ENCODE peak calls at places on chromosomes 7 and 10, in seven cellular contexts. D is endothelial cell of umbilical vein, T is esophagus muscularis mucosa, B is GM12891, Z is stomach, M is GM12878, N is prostate gland. K is an unnamed sample.
A peak's percentile ranks its signal among the peaks of the same experiment; 100 is the strongest.

GRCh38 chr10:49115015-49115795 is at the start of gene VSTM4:
- DNase-seq in N (no peak), M (no peak), Z (no peak), D (peak; percentile 20), T (no peak), B (peak; percentile 36), K (no peak)

GRCh38 chr7:92699560-92699959 is 109.4 kb upstream of the FAM133B start:
- DNase-seq in Z (no peak), D (no peak), M (no peak), N (no peak), B (no peak), T (no peak), K (no peak)

GRCh38 chr10:108424656-108425055 is 1260.2 kb upstream of the SORCS1 start:
- DNase-seq in Z (no peak), B (no peak), T (no peak), D (no peak), N (no peak), M (no peak), K (no peak)

GRCh38 chr7:4159761-4160554 is 522.1 kb upstream of the FOXK1 start:
- DNase-seq in T (no peak), M (no peak), B (no peak), D (no peak), Z (no peak), N (no peak), K (no peak)

GRCh38 chr10:22649390-22649841 is 65.0 kb downstream of the PIP4K2A start:
- DNase-seq in M (no peak), D (peak; percentile 23), Z (no peak), T (no peak), B (no peak), N (no peak), K (no peak)

GRCh38 chr10:110893559-110894179 is 21.9 kb downstream of the PDCD4 start:
- DNase-seq in B (no peak), T (no peak), M (no peak), Z (no peak), D (peak; percentile 62), N (no peak), K (no peak)

GRCh38 chr10:17075975-17076374 is 53.6 kb downstream of the CUBN start:
- DNase-seq in T (no peak), N (no peak), D (no peak), M (no peak), B (no peak), Z (no peak), K (no peak)

GRCh38 chr7:79307376-79307775 is 146.1 kb downstream of the MAGI2 start:
- DNase-seq in T (no peak), Z (no peak), N (no peak), D (no peak), B (no peak), M (no peak), K (no peak)

GRCh38 chr7:141291541-141291940 is 217.7 kb downstream of the TMEM178B start:
- DNase-seq in T (no peak), Z (no peak), N (no peak), M (no peak), B (no peak), D (no peak), K (no peak)

GRCh38 chr7:64429232-64429631 is 115.5 kb downstream of the ZNF736 start:
- DNase-seq in B (no peak), Z (no peak), N (no peak), T (no peak), D (no peak), M (no peak), K (no peak)

GRCh38 chr7:143884978-143885559 is 16.9 kb downstream of the TCAF1 start:
- DNase-seq in D (peak; percentile 86), Z (no peak), B (peak; percentile 72), T (peak; percentile 91), M (no peak), N (no peak), K (no peak)

GRCh38 chr10:121624778-121625330 is 26.6 kb upstream of the FGFR2 start:
- DNase-seq in M (no peak), T (no peak), B (no peak), N (peak; percentile 56), Z (no peak), D (no peak), K (no peak)

GRCh38 chr10:43128958-43129706 is 9.1 kb upstream of the CSGALNACT2 start:
- DNase-seq in M (no peak), D (peak; percentile 38), T (peak; percentile 70), N (no peak), B (no peak), Z (peak; percentile 22), K (no peak)

GRCh38 chr10:109432281-109432680 is 491.0 kb downstream of the XPNPEP1 start:
- DNase-seq in T (no peak), M (no peak), N (no peak), B (no peak), D (no peak), Z (no peak), K (no peak)

GRCh38 chr7:55524558-55525310 is 47.6 kb downstream of the VOPP1 start:
- DNase-seq in Z (peak; percentile 24), M (no peak), T (no peak), D (no peak), B (no peak), N (no peak), K (no peak)

GRCh38 chr7:56007891-56008290 is 43.4 kb downstream of the PSPH start:
- DNase-seq in N (no peak), T (no peak), B (no peak), D (no peak), Z (no peak), M (no peak), K (no peak)

GRCh38 chr7:157516311-157516710 is 179.5 kb downstream of the DNAJB6 start:
- DNase-seq in Z (peak; percentile 17), D (no peak), M (no peak), B (no peak), T (no peak), N (no peak), K (no peak)

GRCh38 chr7:94431203-94431602 is 36.5 kb downstream of the COL1A2 start:
- DNase-seq in B (no peak), D (no peak), T (no peak), M (no peak), Z (no peak), N (no peak), K (no peak)

GRCh38 chr7:131608112-131608498 is 51.7 kb upstream of the PODXL start:
- DNase-seq in M (no peak), T (no peak), D (no peak), B (no peak), Z (no peak), N (no peak), K (no peak)

GRCh38 chr7:123075838-123076462 is 80.5 kb upstream of the TAS2R16 start:
- DNase-seq in N (no peak), Z (no peak), T (no peak), B (no peak), M (no peak), D (no peak), K (no peak)
- TF ChIP-seq POLR2AphosphoS5 in N (no peak), Z (no peak), T (no peak), B (no peak), M (no peak), D (no peak), K (no peak)

GRCh38 chr7:75869776-75870379 is 9.0 kb upstream of the RHBDD2 start:
- DNase-seq in N (no peak), D (no peak), M (no peak), Z (no peak), B (no peak), T (no peak), K (no peak)

GRCh38 chr7:75867390-75867717 is 11.5 kb upstream of the RHBDD2 start:
- DNase-seq in B (no peak), N (no peak), T (no peak), D (no peak), Z (no peak), M (no peak), K (no peak)

GRCh38 chr7:75868153-75868552 is 10.7 kb upstream of the RHBDD2 start:
- DNase-seq in M (no peak), D (no peak), N (no peak), B (no peak), T (no peak), Z (no peak), K (no peak)

GRCh38 chr7:75866497-75867389 is 12.1 kb upstream of the RHBDD2 start:
- DNase-seq in N (peak; percentile 55), B (peak; percentile 48), M (no peak), D (peak; percentile 66), Z (peak; percentile 66), T (no peak), K (peak; percentile 74)

GRCh38 chr7:75866129-75866496 is 12.7 kb upstream of the RHBDD2 start:
- DNase-seq in T (no peak), M (no peak), D (no peak), B (no peak), Z (no peak), N (no peak), K (no peak)
- TF ChIP-seq POLR2AphosphoS5 in T (no peak), M (no peak), D (no peak), B (no peak), Z (no peak), N (no peak), K (no peak)

GRCh38 chr10:132444877-132445351 is 47.9 kb downstream of the PWWP2B start:
- DNase-seq in Z (no peak), D (no peak), T (no peak), B (no peak), M (no peak), N (no peak), K (no peak)
- TF ChIP-seq POLR2AphosphoS5 in Z (no peak), D (no peak), T (no peak), B (no peak), M (no peak), N (no peak), K (no peak)

GRCh38 chr7:132739271-132739955 is 163.1 kb upstream of the PLXNA4 start:
- DNase-seq in T (no peak), B (no peak), M (no peak), N (no peak), Z (no peak), D (no peak), K (no peak)
- TF ChIP-seq POLR2AphosphoS5 in T (peak; percentile 33), B (no peak), M (no peak), N (no peak), Z (no peak), D (no peak), K (no peak)

GRCh38 chr7:150631084-150631824 is 931 bp downstream of the GIMAP6 start:
- DNase-seq in T (no peak), D (no peak), B (no peak), Z (no peak), M (peak; percentile 33), N (no peak), K (no peak)
- TF ChIP-seq POLR2AphosphoS5 in T (peak; percentile 59), D (peak; percentile 49), B (no peak), Z (peak; percentile 61), M (no peak), N (peak; percentile 1), K (no peak)

K was measured in suprapubic skin.